ENCODE peak calls at places on chromosomes 6 and 20, in four cellular contexts. E is tibial artery, T is PC-3, J is SK-N-SH. Y is an unnamed sample.
A peak's percentile ranks its signal among the peaks of the same experiment; 100 is the strongest.

GRCh38 chr6:3318821-3319540 is 60.2 kb downstream of the PSMG4 start:
- DNase-seq in J (no peak), E (no peak), T (no peak), Y (no peak)

GRCh38 chr20:8209061-8209460 is 77.0 kb downstream of the PLCB1 start:
- DNase-seq in J (no peak), T (no peak), E (no peak), Y (no peak)

GRCh38 chr6:159279790-159280277 is 110.6 kb downstream of the FNDC1 start:
- DNase-seq in J (peak; percentile 82), E (no peak), T (no peak), Y (no peak)

GRCh38 chr6:8170754-8171153 is 68.4 kb upstream of the EEF1E1 start:
- DNase-seq in E (no peak), J (no peak), T (no peak), Y (no peak)

GRCh38 chr20:46987001-46987400 is 92.4 kb downstream of the EYA2 start:
- DNase-seq in T (no peak), E (no peak), J (no peak), Y (no peak)

GRCh38 chr6:110255356-110255755 is 75.1 kb downstream of the CDC40 start:
- DNase-seq in J (no peak), T (peak; percentile 26), E (no peak), Y (no peak)

GRCh38 chr6:37130704-37131103 is 39.2 kb upstream of the PIM1 start:
- DNase-seq in T (peak; percentile 50), J (no peak), E (peak; percentile 65), Y (no peak)

GRCh38 chr6:10000461-10000992 is 414.3 kb downstream of the TFAP2A start:
- DNase-seq in E (no peak), T (peak; percentile 40), J (no peak), Y (no peak)

GRCh38 chr6:79188885-79189505 is 45.5 kb downstream of the HMGN3 start:
- DNase-seq in E (no peak), T (no peak), J (no peak), Y (no peak)

GRCh38 chr6:148493374-148493773 is 150.7 kb downstream of the SASH1 start:
- DNase-seq in E (no peak), T (no peak), J (no peak), Y (no peak)

GRCh38 chr6:156280131-156280530 is 497.0 kb upstream of the ARID1B start:
- DNase-seq in T (no peak), E (no peak), J (peak; percentile 50), Y (no peak)

DNA sequence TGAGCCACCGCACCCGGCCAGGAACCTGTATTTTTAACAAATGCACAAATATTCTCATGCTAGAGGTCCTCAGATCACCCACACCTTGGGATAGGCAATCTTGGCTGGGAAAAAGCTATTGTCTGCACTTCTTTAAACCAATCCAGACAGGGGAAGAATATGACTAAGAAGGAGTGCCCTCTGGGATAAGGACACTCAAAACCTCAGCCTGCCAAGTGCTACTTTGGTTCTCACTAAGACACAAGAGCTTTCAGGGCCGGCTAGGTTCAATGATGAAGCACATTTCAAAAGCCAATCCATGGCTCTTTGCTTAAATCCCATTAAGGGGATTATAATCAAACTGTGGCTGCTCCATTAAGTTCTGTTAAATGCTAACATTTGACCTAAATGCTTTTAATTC is 56.8 kb downstream of the SLC23A2 start:
- DNase-seq in T (no peak), J (no peak), E (no peak), Y (no peak)
- H3K4me3 ChIP-seq in T (no peak overlapping the region), J (no peak overlapping the region), E (no peak overlapping the region), Y (no peak overlapping the region)

GRCh38 chr6:29964553-29964903 is 22.2 kb downstream of the HLA-A start:
- DNase-seq in E (no peak), T (no peak), J (no peak), Y (no peak)
- H3K4me3 ChIP-seq in E (peak overlapping the region; percentile 49), T (peak overlapping the region; percentile 27), J (peak overlapping the region; percentile 25), Y (no peak overlapping the region)

GRCh38 chr6:88585081-88585692 is 378.2 kb downstream of the RNGTT start:
- DNase-seq in T (no peak), J (no peak), E (no peak), Y (no peak)
- H3K4me3 ChIP-seq in T (no peak overlapping the region), J (no peak overlapping the region), E (no peak overlapping the region), Y (no peak overlapping the region)

GRCh38 chr20:24470782-24471582 is 1.6 kb downstream of the SYNDIG1 start:
- DNase-seq in E (no peak), J (no peak), T (no peak), Y (no peak)
- H3K4me3 ChIP-seq in E (peak overlapping the region; percentile 65), J (no peak overlapping the region), T (no peak overlapping the region), Y (peak overlapping the region; percentile 42)

Y was measured in skeletal muscle cell.